ENCODE peak calls at places on chromosome 7, in five cellular contexts. E is left ventricle myocardium inferior, J is mammary epithelial cell, N is fibroblast of lung, B is left lung. Z is an unnamed sample.
A peak's percentile ranks its signal among the peaks of the same experiment; 100 is the strongest.

GRCh38 chr7:134886353-134887057 is 99.8 kb upstream of the AGBL3 start:
- DNase-seq in N (peak; percentile 90), J (peak; percentile 38), E (peak; percentile 62), B (no peak), Z (no peak)

GRCh38 chr7:157056957-157057902 is 46.8 kb upstream of the MNX1 start:
- DNase-seq in N (no peak), E (no peak), J (no peak), B (no peak), Z (peak; percentile 25)

GRCh38 chr7:2200584-2200980 is 32.2 kb downstream of the MAD1L1 start:
- DNase-seq in N (no peak), E (no peak), B (no peak), J (no peak), Z (no peak)

GRCh38 chr7:139560678-139561077 is 37.2 kb downstream of the CLEC2L start:
- DNase-seq in B (no peak), E (peak; percentile 27), N (no peak), J (no peak), Z (no peak)

GRCh38 chr7:38796636-38797501 is 112.1 kb downstream of the VPS41 start:
- DNase-seq in B (no peak), N (peak; percentile 36), J (peak; percentile 39), E (no peak), Z (peak; percentile 27)

GRCh38 chr7:379456-380225 is 89.7 kb downstream of the FOXL3 start:
- DNase-seq in E (no peak), J (no peak), N (no peak), B (no peak), Z (no peak)

GRCh38 chr7:158252081-158252836 is 335.4 kb downstream of the PTPRN2 start:
- DNase-seq in N (no peak), B (no peak), J (no peak), E (no peak), Z (peak; percentile 27)

GRCh38 chr7:121561717-121562116 is 165.6 kb upstream of the FAM3C start:
- DNase-seq in J (no peak), B (no peak), E (no peak), N (no peak), Z (no peak)

GRCh38 chr7:101940830-101941229 is 123.4 kb downstream of the CUX1 start:
- DNase-seq in E (no peak), J (no peak), N (no peak), B (peak; percentile 59), Z (no peak)

GRCh38 chr7:112252691-112253090 is 46.2 kb downstream of the ZNF277 start:
- DNase-seq in N (no peak), E (no peak), J (no peak), B (no peak), Z (no peak)

GRCh38 chr7:151804756-151805503 is 72.0 kb downstream of the PRKAG2 start:
- DNase-seq in B (peak; percentile 24), E (no peak), N (no peak), J (no peak), Z (no peak)

GRCh38 chr7:44793919-44794715 is 2.4 kb upstream of the PPIA start:
- DNase-seq in B (no peak), E (no peak), N (peak; percentile 34), J (no peak), Z (no peak)
- H3K27ac ChIP-seq in B (no peak overlapping the region), E (no peak overlapping the region), N (no peak overlapping the region), J (no peak overlapping the region), Z (no peak overlapping the region)

GRCh38 chr7:75789501-75789900 is 17.5 kb upstream of the CCL26 start:
- DNase-seq in J (no peak), E (peak; percentile 21), N (no peak), B (no peak), Z (no peak)
- TF ChIP-seq CTCF in J (no peak), E (no peak), N (no peak), B (no peak), Z (no peak)

DNA sequence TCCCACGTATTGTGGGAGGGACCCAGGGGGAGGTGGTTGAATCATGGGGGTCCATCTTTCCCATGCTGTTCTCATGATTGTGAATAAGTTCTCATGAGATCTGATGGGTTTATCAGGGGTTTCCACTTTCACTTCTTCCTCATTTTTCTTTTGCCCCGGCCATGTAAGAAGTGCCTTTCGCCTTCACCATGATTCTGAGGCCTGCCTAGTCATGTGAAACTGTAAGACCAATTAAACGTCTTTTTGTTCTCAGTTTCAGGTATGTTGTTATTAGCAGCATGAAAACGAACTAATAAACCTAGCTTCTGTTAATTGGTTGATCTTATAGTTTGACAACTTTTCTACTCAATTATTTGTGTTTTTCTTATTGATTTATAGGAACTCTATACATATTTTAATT is 206.3 kb downstream of the NXPH1 start:
- DNase-seq in E (no peak), B (no peak), J (no peak), N (no peak), Z (no peak)
- H3K4me1 ChIP-seq in E (no peaks in the 10 kb centered on the region), B (no peaks in the 10 kb centered on the region), J (no peaks in the 10 kb centered on the region), N (no peaks in the 10 kb centered on the region), Z (no peaks in the 10 kb centered on the region)

DNA sequence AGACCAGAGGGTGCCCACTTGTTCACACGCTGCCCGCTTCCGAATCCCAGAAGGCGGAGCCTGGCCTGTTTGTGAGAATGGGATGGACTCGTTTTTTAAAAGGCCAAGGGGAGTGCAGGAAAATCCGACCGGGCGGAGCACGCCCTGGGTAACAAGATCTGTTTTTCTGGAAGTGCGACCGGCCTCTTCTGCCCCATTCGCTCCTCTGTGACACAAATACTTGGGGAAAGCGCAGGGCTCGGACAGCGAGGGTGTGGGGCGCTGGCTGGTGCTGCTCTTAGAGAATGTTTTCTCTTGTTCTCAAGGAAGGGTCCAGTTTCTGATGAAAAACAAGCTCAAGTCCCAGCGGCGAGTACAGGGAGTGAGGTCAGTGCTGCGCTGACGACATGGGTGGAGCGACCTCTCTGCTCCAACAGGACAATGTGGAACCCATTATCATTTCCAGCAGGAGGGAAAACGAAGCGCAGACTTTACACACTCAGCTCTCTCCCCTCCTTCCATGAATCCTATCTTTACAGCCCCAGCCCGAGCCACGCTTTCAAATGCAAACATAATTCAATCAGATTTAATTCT is 1.3 kb downstream of the RADIL start:
- DNase-seq in E (peak; percentile 72), N (peak; percentile 61), J (no peak), B (peak; percentile 67), Z (peak; percentile 59)
- H3K27ac ChIP-seq in E (peak overlapping the region; percentile 86), N (peak overlapping the region; percentile 87), J (no peak overlapping the region), B (peak overlapping the region; percentile 82), Z (peak overlapping the region; percentile 14)

GRCh38 chr7:127264219-127264618 is 11.5 kb upstream of the GRM8 start:
- DNase-seq in N (no peak), J (no peak), E (no peak), B (no peak), Z (no peak)
- TF ChIP-seq CTCF in N (no peak), J (no peak), E (no peak), B (no peak), Z (no peak)

GRCh38 chr7:50707607-50708006 is 75.1 kb downstream of the GRB10 start:
- DNase-seq in J (no peak), E (no peak), N (no peak), B (no peak), Z (no peak)
- H3K4me1 ChIP-seq in J (peaks cover 14% of the 10 kb centered on the region), E (peaks cover 66% of the 10 kb centered on the region), N (no peaks in the 10 kb centered on the region), B (peaks cover 38% of the 10 kb centered on the region), Z (no peaks in the 10 kb centered on the region)